ENCODE peak calls at places on chromosomes 12 and 14, in four cellular contexts. B, T, W and X are unnamed samples.

GRCh38 chr12:52847335-52848102 is 1.3 kb downstream of the KRT78 start:
- DNase-seq in B (no peak), T (no peak), W (no peak), X (peak; percentile 96)

GRCh38 chr14:83342590-83342989 is 1808.9 kb upstream of the SEL1L start:
- DNase-seq in B (no peak), T (no peak), W (peak; percentile 16), X (peak; percentile 37)

GRCh38 chr12:92735131-92735721 is 32.4 kb downstream of the PLEKHG7 start:
- DNase-seq in B (no peak), T (no peak), W (peak; percentile 87), X (peak; percentile 75)

GRCh38 chr14:101781240-101782061 is 19.9 kb downstream of the PPP2R5C start:
- DNase-seq in B (no peak), T (no peak), W (no peak), X (no peak)

GRCh38 chr12:96487214-96487613 is 2.2 kb upstream of the CFAP54 start:
- DNase-seq in B (peak; percentile 55), T (no peak), W (no peak), X (peak; percentile 58)

GRCh38 chr12:57745485-57745881 is 644 bp downstream of the TSPAN31 start:
- DNase-seq in B (no peak), T (no peak), W (no peak), X (no peak)

GRCh38 chr12:104571328-104571727 is 114.6 kb downstream of the CHST11 start:
- DNase-seq in B (no peak), T (no peak), W (no peak), X (no peak)

GRCh38 chr12:119412811-119413794 is 78.6 kb downstream of the CCDC60 start:
- DNase-seq in B (peak; percentile 54), T (no peak), W (peak; percentile 3), X (peak; percentile 39)

GRCh38 chr12:54040648-54041047 is 7.8 kb downstream of the HOXC5 start:
- DNase-seq in B (no peak), T (no peak), W (no peak), X (no peak)

GRCh38 chr12:68406134-68406576 is 74.0 kb upstream of the MDM1 start:
- DNase-seq in B (peak; percentile 25), T (no peak), W (peak; percentile 69), X (peak; percentile 65)

GRCh38 chr12:64412458-64412857 is 8.3 kb downstream of the XPOT start:
- DNase-seq in B (no peak), T (no peak), W (no peak), X (no peak)

GRCh38 chr14:88470542-88471440 is 84.0 kb downstream of the PTPN21 start:
- DNase-seq in B (no peak), T (no peak), W (no peak), X (peak; percentile 23)